ENCODE peak calls at places on chromosomes 13 and 19, in seven cellular contexts. M is kidney tubule cell; Y is AML-193; I is DMS 273 treated with DMSO at 0.1 percent for 48 hours; Z is retina; U is GM19239; N is activated CD4-positive, alpha-beta T cell treated with anti-CD3 and anti-CD28 coated beads, Interleukin-2, amount 10 ng/mL, durations not matched to agents 7 days and 5 days. X is an unnamed sample.

GRCh38 chr13:42064966-42065365 is 16.5 kb downstream of the DGKH start:
- DNase-seq in I (no peak), Z (no peak), N (no peak), Y (no peak), M (no peak), U (no peak), X (no peak)

GRCh38 chr19:5563941-5564612 is 3.7 kb downstream of the TINCR start:
- DNase-seq in M (peak; percentile 42), U (no peak), Z (no peak), I (no peak), N (no peak), Y (no peak), X (peak; percentile 47)

GRCh38 chr19:16457195-16457953 is 14.4 kb downstream of the EPS15L1 start:
- DNase-seq in Z (peak; percentile 62), N (no peak), M (peak; percentile 93), I (peak; percentile 66), U (no peak), Y (no peak), X (peak; percentile 69)

GRCh38 chr19:44746946-44747738 is 1.4 kb upstream of the BCL3 start:
- DNase-seq in N (peak; percentile 82), Y (peak; percentile 54), M (peak; percentile 94), I (peak; percentile 37), U (peak; percentile 58), Z (no peak), X (peak; percentile 85)

GRCh38 chr19:1932395-1932794 is 8.6 kb upstream of the CSNK1G2 start:
- DNase-seq in N (no peak), U (no peak), Z (no peak), I (no peak), Y (no peak), M (no peak), X (no peak)

GRCh38 chr19:48997972-48998371 is 4.3 kb downstream of the RUVBL2 start:
- DNase-seq in I (peak; percentile 27), Y (peak; percentile 51), N (peak; percentile 74), U (no peak), Z (no peak), M (peak; percentile 79), X (peak; percentile 54)

GRCh38 chr13:110520431-110521295 is 40.9 kb downstream of the RAB20 start:
- DNase-seq in Y (peak; percentile 96), I (no peak), M (peak; percentile 41), N (no peak), Z (no peak), U (no peak), X (peak; percentile 79)

GRCh38 chr19:49888478-49888901 is 8.2 kb downstream of the IL4I1 start:
- DNase-seq in N (no peak), I (no peak), Z (no peak), Y (no peak), U (no peak), M (no peak), X (no peak)

X was measured in renal cortical epithelial cell.